ENCODE peak calls at places on chromosomes 6 and 20, in seven cellular contexts. One of them, this sample, is unnamed.

GRCh38 chr6:69416739-69417138 is 380.1 kb downstream of the LMBRD1 start:
- DNase-seq in tibial artery: no peak
- DNase-seq in H9: no peak
- DNase-seq in astrocyte of the cerebellum: peak; percentile 82
- DNase-seq in GM12865: no peak
- DNase-seq in MM.1S: no peak
- DNase-seq in right atrium auricular region: no peak
- DNase-seq in this sample: no peak

GRCh38 chr6:100126682-100127484 is 132.9 kb upstream of the MCHR2 start:
- DNase-seq in astrocyte of the cerebellum: no peak
- DNase-seq in tibial artery: no peak
- DNase-seq in GM12865: peak; percentile 51
- DNase-seq in MM.1S: no peak
- DNase-seq in right atrium auricular region: no peak
- DNase-seq in H9: no peak
- DNase-seq in this sample: peak; percentile 20

GRCh38 chr6:56490994-56491393 is 151.7 kb downstream of the DST start:
- DNase-seq in tibial artery: no peak
- DNase-seq in astrocyte of the cerebellum: no peak
- DNase-seq in GM12865: no peak
- DNase-seq in H9: no peak
- DNase-seq in right atrium auricular region: no peak
- DNase-seq in MM.1S: no peak
- DNase-seq in this sample: no peak

GRCh38 chr20:64256282-64256947 is 867 bp downstream of the PCMTD2 start:
- DNase-seq in H9: no peak
- DNase-seq in tibial artery: no peak
- DNase-seq in GM12865: no peak
- DNase-seq in astrocyte of the cerebellum: no peak
- DNase-seq in right atrium auricular region: peak; percentile 30
- DNase-seq in MM.1S: no peak
- DNase-seq in this sample: no peak

GRCh38 chr6:169139179-169139971 is 114.3 kb downstream of the THBS2 start:
- DNase-seq in right atrium auricular region: no peak
- DNase-seq in GM12865: no peak
- DNase-seq in astrocyte of the cerebellum: no peak
- DNase-seq in H9: no peak
- DNase-seq in tibial artery: no peak
- DNase-seq in MM.1S: no peak
- DNase-seq in this sample: no peak

GRCh38 chr6:39791850-39792500 is at the start of gene DAAM2:
- DNase-seq in H9: peak; percentile 49
- DNase-seq in GM12865: no peak
- DNase-seq in MM.1S: no peak
- DNase-seq in astrocyte of the cerebellum: no peak
- DNase-seq in right atrium auricular region: no peak
- DNase-seq in tibial artery: peak; percentile 63
- DNase-seq in this sample: no peak

GRCh38 chr6:130869681-130870080 is 42.5 kb downstream of the SMLR1 start:
- DNase-seq in MM.1S: no peak
- DNase-seq in right atrium auricular region: no peak
- DNase-seq in astrocyte of the cerebellum: no peak
- DNase-seq in GM12865: no peak
- DNase-seq in tibial artery: no peak
- DNase-seq in H9: no peak
- DNase-seq in this sample: no peak

GRCh38 chr6:1613631-1614447 is 4.1 kb downstream of the FOXC1 start:
- DNase-seq in right atrium auricular region: no peak
- DNase-seq in astrocyte of the cerebellum: no peak
- DNase-seq in GM12865: no peak
- DNase-seq in MM.1S: no peak
- DNase-seq in tibial artery: no peak
- DNase-seq in H9: peak; percentile 78
- DNase-seq in this sample: no peak

GRCh38 chr6:13436691-13437568 is 50.5 kb downstream of the GFOD1 start:
- DNase-seq in tibial artery: no peak
- DNase-seq in H9: no peak
- DNase-seq in astrocyte of the cerebellum: no peak
- DNase-seq in right atrium auricular region: no peak
- DNase-seq in GM12865: no peak
- DNase-seq in MM.1S: no peak
- DNase-seq in this sample: no peak

GRCh38 chr6:136991614-136992013 is 53.2 kb downstream of the IL20RA start:
- DNase-seq in right atrium auricular region: no peak
- DNase-seq in GM12865: no peak
- DNase-seq in astrocyte of the cerebellum: no peak
- DNase-seq in MM.1S: no peak
- DNase-seq in H9: no peak
- DNase-seq in tibial artery: no peak
- DNase-seq in this sample: no peak

GRCh38 chr20:38201356-38201755 is 36.3 kb upstream of the TGM2 start:
- DNase-seq in right atrium auricular region: peak; percentile 82
- DNase-seq in H9: no peak
- DNase-seq in tibial artery: peak; percentile 50
- DNase-seq in astrocyte of the cerebellum: no peak
- DNase-seq in GM12865: no peak
- DNase-seq in MM.1S: no peak
- DNase-seq in this sample: no peak

GRCh38 chr6:139250296-139251274 is 41.2 kb downstream of the TXLNB start:
- DNase-seq in tibial artery: peak; percentile 60
- DNase-seq in right atrium auricular region: no peak
- DNase-seq in H9: peak; percentile 84
- DNase-seq in astrocyte of the cerebellum: no peak
- DNase-seq in GM12865: peak; percentile 83
- DNase-seq in MM.1S: peak; percentile 74
- DNase-seq in this sample: peak; percentile 66

GRCh38 chr6:12595161-12595792 is 121.3 kb upstream of the PHACTR1 start:
- DNase-seq in H9: no peak
- DNase-seq in tibial artery: peak; percentile 28
- DNase-seq in astrocyte of the cerebellum: no peak
- DNase-seq in right atrium auricular region: no peak
- DNase-seq in GM12865: peak; percentile 53
- DNase-seq in MM.1S: peak; percentile 46
- DNase-seq in this sample: no peak

GRCh38 chr6:22145294-22145693 is 151.5 kb downstream of the PRL start:
- DNase-seq in tibial artery: no peak
- DNase-seq in GM12865: no peak
- DNase-seq in right atrium auricular region: no peak
- DNase-seq in astrocyte of the cerebellum: no peak
- DNase-seq in MM.1S: no peak
- DNase-seq in H9: no peak
- DNase-seq in this sample: no peak

DNA sequence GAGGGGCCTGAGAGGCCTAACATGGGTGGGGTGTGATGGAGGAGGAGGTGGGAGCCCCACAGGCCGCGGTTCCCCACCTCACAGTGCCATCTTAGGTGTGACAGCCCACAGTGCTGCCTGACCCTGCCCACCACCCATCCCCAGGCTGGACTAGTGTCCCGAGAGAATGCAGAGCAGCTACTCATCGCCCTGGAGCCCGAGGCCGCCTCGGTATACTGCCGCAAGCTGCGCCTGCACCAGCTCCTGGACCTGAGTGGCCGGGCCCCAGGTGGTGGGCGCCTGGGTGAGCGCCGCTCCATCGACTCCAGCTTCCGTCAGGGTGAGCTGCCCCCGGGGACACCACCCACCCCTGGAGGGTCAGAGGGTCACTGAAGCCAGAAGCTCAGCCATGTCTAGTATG is 15.6 kb downstream of the HSPA12B start:
- DNase-seq in right atrium auricular region: no peak
- DNase-seq in tibial artery: no peak
- DNase-seq in H9: no peak
- DNase-seq in GM12865: no peak
- DNase-seq in astrocyte of the cerebellum: no peak
- DNase-seq in MM.1S: no peak
- DNase-seq in this sample: no peak
- TF ChIP-seq CTCF in right atrium auricular region: no peak
- TF ChIP-seq CTCF in tibial artery: no peak
- TF ChIP-seq CTCF in H9: no peak
- TF ChIP-seq CTCF in GM12865: no peak
- TF ChIP-seq CTCF in astrocyte of the cerebellum: no peak
- TF ChIP-seq CTCF in MM.1S: no peak
- TF ChIP-seq CTCF in this sample: no peak

DNA sequence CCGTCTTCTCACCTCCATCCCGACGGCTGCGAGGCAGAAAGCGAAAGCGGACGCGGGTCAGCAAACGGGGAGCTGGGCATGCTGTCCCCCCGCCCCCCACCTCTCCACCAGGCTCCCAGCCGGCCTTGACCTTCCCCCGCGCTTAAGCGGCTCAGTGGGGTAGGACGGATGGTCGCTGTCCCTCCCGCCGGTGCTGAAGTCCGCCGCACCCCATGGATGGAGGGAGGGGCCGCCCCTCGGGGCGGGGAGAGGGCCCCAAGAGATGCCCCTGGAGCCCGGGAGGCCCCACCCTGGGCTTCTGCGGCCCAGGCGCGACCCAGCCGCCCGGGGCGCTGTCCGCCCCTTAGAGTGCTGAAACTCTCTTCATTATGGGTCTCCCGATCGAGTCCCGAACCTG is at the start of gene KCNB1:
- DNase-seq in GM12865: peak; percentile 6
- DNase-seq in tibial artery: peak; percentile 49
- DNase-seq in astrocyte of the cerebellum: no peak
- DNase-seq in H9: peak; percentile 93
- DNase-seq in right atrium auricular region: no peak
- DNase-seq in MM.1S: peak; percentile 19
- DNase-seq in this sample: peak; percentile 75
- TF ChIP-seq CTCF in GM12865: no peak
- TF ChIP-seq CTCF in tibial artery: peak; percentile 26
- TF ChIP-seq CTCF in astrocyte of the cerebellum: no peak
- TF ChIP-seq CTCF in H9: no peak
- TF ChIP-seq CTCF in right atrium auricular region: no peak
- TF ChIP-seq CTCF in MM.1S: no peak
- TF ChIP-seq CTCF in this sample: no peak

DNA sequence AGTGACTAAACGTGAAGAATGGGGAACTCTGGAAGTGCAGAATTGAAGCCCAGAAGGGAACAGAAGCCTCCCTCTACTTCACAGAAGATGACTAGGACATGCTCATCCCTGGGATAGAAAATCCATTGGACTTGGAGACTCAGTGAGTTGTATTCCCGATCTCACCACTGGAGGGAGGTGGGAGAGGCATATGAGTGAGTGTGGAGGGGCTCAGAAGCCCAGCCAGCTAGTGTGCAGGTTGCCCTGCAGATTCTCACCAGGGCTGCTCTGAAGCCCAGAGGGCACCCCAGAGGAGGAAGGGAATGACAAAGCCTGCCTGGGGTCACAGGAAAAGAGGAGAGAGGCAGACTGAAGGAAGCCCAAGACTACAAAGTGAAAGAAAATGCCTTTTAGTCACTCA is 42.1 kb upstream of the HLA-E start:
- DNase-seq in right atrium auricular region: no peak
- DNase-seq in astrocyte of the cerebellum: no peak
- DNase-seq in GM12865: no peak
- DNase-seq in MM.1S: no peak
- DNase-seq in H9: peak; percentile 83
- DNase-seq in tibial artery: no peak
- DNase-seq in this sample: no peak
- TF ChIP-seq CTCF in right atrium auricular region: no peak
- TF ChIP-seq CTCF in astrocyte of the cerebellum: peak; percentile 43
- TF ChIP-seq CTCF in GM12865: no peak
- TF ChIP-seq CTCF in MM.1S: peak; percentile 18
- TF ChIP-seq CTCF in H9: peak; percentile 71
- TF ChIP-seq CTCF in tibial artery: no peak
- TF ChIP-seq CTCF in this sample: no peak

GRCh38 chr6:163341671-163342070 is 72.8 kb upstream of the QKI start:
- DNase-seq in astrocyte of the cerebellum: no peak
- DNase-seq in H9: no peak
- DNase-seq in MM.1S: no peak
- DNase-seq in GM12865: no peak
- DNase-seq in right atrium auricular region: no peak
- DNase-seq in tibial artery: no peak
- DNase-seq in this sample: no peak

GRCh38 chr6:163338671-163339405 is 75.7 kb upstream of the QKI start:
- DNase-seq in astrocyte of the cerebellum: peak; percentile 88
- DNase-seq in GM12865: no peak
- DNase-seq in H9: no peak
- DNase-seq in right atrium auricular region: no peak
- DNase-seq in tibial artery: no peak
- DNase-seq in MM.1S: no peak
- DNase-seq in this sample: no peak

GRCh38 chr6:163341224-163341623 is 73.3 kb upstream of the QKI start:
- DNase-seq in right atrium auricular region: no peak
- DNase-seq in H9: no peak
- DNase-seq in MM.1S: no peak
- DNase-seq in astrocyte of the cerebellum: no peak
- DNase-seq in tibial artery: no peak
- DNase-seq in GM12865: no peak
- DNase-seq in this sample: no peak

GRCh38 chr6:163339466-163339865 is 75.1 kb upstream of the QKI start:
- DNase-seq in H9: no peak
- DNase-seq in astrocyte of the cerebellum: no peak
- DNase-seq in GM12865: no peak
- DNase-seq in MM.1S: no peak
- DNase-seq in tibial artery: no peak
- DNase-seq in right atrium auricular region: no peak
- DNase-seq in this sample: no peak

GRCh38 chr6:163340201-163340887 is 74.2 kb upstream of the QKI start:
- DNase-seq in MM.1S: no peak
- DNase-seq in astrocyte of the cerebellum: no peak
- DNase-seq in H9: no peak
- DNase-seq in tibial artery: no peak
- DNase-seq in right atrium auricular region: no peak
- DNase-seq in GM12865: no peak
- DNase-seq in this sample: no peak
- TF ChIP-seq CTCF in MM.1S: no peak
- TF ChIP-seq CTCF in astrocyte of the cerebellum: peak; percentile 8
- TF ChIP-seq CTCF in H9: peak; percentile 55
- TF ChIP-seq CTCF in tibial artery: no peak
- TF ChIP-seq CTCF in right atrium auricular region: no peak
- TF ChIP-seq CTCF in GM12865: no peak
- TF ChIP-seq CTCF in this sample: no peak

GRCh38 chr6:109024784-109025183 is 69.9 kb downstream of the SESN1 start:
- DNase-seq in GM12865: no peak
- DNase-seq in H9: peak; percentile 49
- DNase-seq in MM.1S: no peak
- DNase-seq in right atrium auricular region: no peak
- DNase-seq in astrocyte of the cerebellum: no peak
- DNase-seq in tibial artery: no peak
- DNase-seq in this sample: no peak
- TF ChIP-seq CTCF in GM12865: no peak
- TF ChIP-seq CTCF in H9: peak; percentile 64
- TF ChIP-seq CTCF in MM.1S: no peak
- TF ChIP-seq CTCF in right atrium auricular region: no peak
- TF ChIP-seq CTCF in astrocyte of the cerebellum: no peak
- TF ChIP-seq CTCF in tibial artery: peak; percentile 18
- TF ChIP-seq CTCF in this sample: no peak

GRCh38 chr6:152387091-152387490 is 250.1 kb downstream of the SYNE1 start:
- DNase-seq in GM12865: no peak
- DNase-seq in H9: no peak
- DNase-seq in right atrium auricular region: no peak
- DNase-seq in tibial artery: no peak
- DNase-seq in astrocyte of the cerebellum: no peak
- DNase-seq in MM.1S: no peak
- DNase-seq in this sample: no peak
- TF ChIP-seq CTCF in GM12865: no peak
- TF ChIP-seq CTCF in H9: no peak
- TF ChIP-seq CTCF in right atrium auricular region: no peak
- TF ChIP-seq CTCF in tibial artery: no peak
- TF ChIP-seq CTCF in astrocyte of the cerebellum: no peak
- TF ChIP-seq CTCF in MM.1S: no peak
- TF ChIP-seq CTCF in this sample: no peak

GRCh38 chr20:9323622-9324021 is 190.8 kb upstream of the LAMP5 start:
- DNase-seq in tibial artery: no peak
- DNase-seq in right atrium auricular region: no peak
- DNase-seq in H9: peak; percentile 71
- DNase-seq in GM12865: peak; percentile 6
- DNase-seq in astrocyte of the cerebellum: no peak
- DNase-seq in MM.1S: no peak
- DNase-seq in this sample: no peak
- TF ChIP-seq CTCF in tibial artery: no peak
- TF ChIP-seq CTCF in right atrium auricular region: peak; percentile 19
- TF ChIP-seq CTCF in H9: peak; percentile 65
- TF ChIP-seq CTCF in GM12865: peak; percentile 36
- TF ChIP-seq CTCF in astrocyte of the cerebellum: peak; percentile 54
- TF ChIP-seq CTCF in MM.1S: peak; percentile 15
- TF ChIP-seq CTCF in this sample: no peak